ENCODE peak calls at places on chromosomes 6 and 20, in seven cellular contexts. F is esophagus squamous epithelium; W is HepG2; Q is stimulated activated CD8-positive, alpha-beta memory T cell treated with anti-CD3 and anti-CD28 coated beads, Interleukin-7, amount 100 ng/mL, for 24 hours; R is astrocyte of the spinal cord; G is nephron progenitor cell; U is amniotic stem cell. K is an unnamed sample.

GRCh38 chr6:136955123-136955522 is 33.0 kb downstream of the SLC35D3 start:
- DNase-seq in F (no peak), W (no peak), Q (no peak), R (no peak), G (no peak), U (no peak), K (no peak)

GRCh38 chr20:39825950-39826349 is 863.1 kb downstream of the MAFB start:
- DNase-seq in F (no peak), W (no peak), Q (no peak), R (peak; percentile 67), G (no peak), U (no peak), K (no peak)

GRCh38 chr20:7980332-7981046 is 39.1 kb downstream of the TMX4 start:
- DNase-seq in F (no peak), W (peak; percentile 79), Q (no peak), R (peak; percentile 45), G (peak; percentile 7), U (no peak), K (no peak)

GRCh38 chr6:12916001-12916400 is 199.4 kb downstream of the PHACTR1 start:
- DNase-seq in F (no peak), W (no peak), Q (no peak), R (no peak), G (no peak), U (no peak), K (no peak)

GRCh38 chr20:3339571-3339970 is 67.9 kb downstream of the DNAAF9 start:
- DNase-seq in F (no peak), W (no peak), Q (no peak), R (no peak), G (no peak), U (no peak), K (no peak)

GRCh38 chr6:55898342-55898741 is 23.0 kb upstream of the BMP5 start:
- DNase-seq in F (no peak), W (no peak), Q (no peak), R (peak; percentile 23), G (no peak), U (no peak), K (no peak)

GRCh38 chr20:33359399-33360261 is 41.7 kb downstream of the CDK5RAP1 start:
- DNase-seq in F (no peak), W (no peak), Q (no peak), R (no peak), G (no peak), U (no peak), K (no peak)

GRCh38 chr20:58659841-58660240 is 8.8 kb downstream of the STX16 start:
- DNase-seq in F (no peak), W (no peak), Q (no peak), R (no peak), G (no peak), U (no peak), K (no peak)

GRCh38 chr6:72580281-72580940 is 41.5 kb upstream of the KCNQ5 start:
- DNase-seq in F (no peak), W (peak; percentile 9), Q (no peak), R (peak; percentile 79), G (no peak), U (peak; percentile 76), K (no peak)

GRCh38 chr6:123803862-123804681 is at the start of gene NKAIN2:
- DNase-seq in F (no peak), W (no peak), Q (no peak), R (no peak), G (peak; percentile 70), U (no peak), K (no peak)

GRCh38 chr20:53071833-53072232 is 99.7 kb downstream of the TSHZ2 start:
- DNase-seq in F (no peak), W (no peak), Q (no peak), R (no peak), G (no peak), U (no peak), K (no peak)

GRCh38 chr6:23036401-23036983 is 467.1 kb downstream of the HDGFL1 start:
- DNase-seq in F (no peak), W (no peak), Q (no peak), R (peak; percentile 11), G (no peak), U (no peak), K (no peak)

GRCh38 chr20:4829494-4830211 is 107.9 kb downstream of the PRND start:
- DNase-seq in F (no peak), W (no peak), Q (no peak), R (no peak), G (no peak), U (no peak), K (no peak)

GRCh38 chr6:158786645-158787304 is 32.4 kb downstream of the EZR start:
- DNase-seq in F (no peak), W (no peak), Q (no peak), R (no peak), G (no peak), U (no peak), K (no peak)

GRCh38 chr20:6698056-6698455 is 69.4 kb upstream of the BMP2 start:
- DNase-seq in F (no peak), W (peak; percentile 66), Q (no peak), R (no peak), G (no peak), U (no peak), K (no peak)

GRCh38 chr6:151452750-151453427 is 963 bp upstream of the RMND1 start:
- DNase-seq in F (no peak), W (no peak), Q (no peak), R (peak; percentile 48), G (no peak), U (peak; percentile 24), K (peak; percentile 36)

GRCh38 chr6:159996087-159996622 is 27.3 kb downstream of the IGF2R start:
- DNase-seq in F (no peak), W (no peak), Q (no peak), R (no peak), G (no peak), U (no peak), K (no peak)

GRCh38 chr6:28589234-28589951 is 63.7 kb downstream of the GPX5 start:
- DNase-seq in F (no peak), W (peak; percentile 95), Q (peak; percentile 20), R (peak; percentile 93), G (peak; percentile 70), U (peak; percentile 81), K (peak; percentile 53)

GRCh38 chr6:1838604-1839003 is 228.9 kb downstream of the FOXC1 start:
- DNase-seq in F (no peak), W (no peak), Q (no peak), R (peak; percentile 45), G (no peak), U (no peak), K (no peak)

GRCh38 chr6:28960846-28961500 is 37.2 kb upstream of the TRIM27 start:
- DNase-seq in F (no peak), W (no peak), Q (no peak), R (no peak), G (no peak), U (no peak), K (no peak)

GRCh38 chr6:117600008-117600743 is 2.1 kb downstream of the GOPC start:
- DNase-seq in F (no peak), W (no peak), Q (no peak), R (peak; percentile 13), G (no peak), U (no peak), K (no peak)

GRCh38 chr6:7914991-7915789 is 4.6 kb upstream of the TXNDC5 start:
- DNase-seq in F (no peak), W (no peak), Q (no peak), R (peak; percentile 52), G (no peak), U (no peak), K (no peak)

GRCh38 chr6:28710466-28711191 is 184.9 kb downstream of the GPX5 start:
- DNase-seq in F (no peak), W (peak; percentile 59), Q (no peak), R (peak; percentile 33), G (no peak), U (no peak), K (no peak)

GRCh38 chr6:155078331-155078745 is 83.2 kb downstream of the TIAM2 start:
- DNase-seq in F (no peak), W (no peak), Q (no peak), R (no peak), G (peak; percentile 6), U (no peak), K (no peak)

GRCh38 chr20:9258891-9259290 is 190.0 kb downstream of the PLCB4 start:
- DNase-seq in F (no peak), W (no peak), Q (no peak), R (no peak), G (no peak), U (no peak), K (no peak)

GRCh38 chr20:43812216-43812615 is 85.4 kb upstream of the GTSF1L start:
- DNase-seq in F (no peak), W (no peak), Q (no peak), R (no peak), G (no peak), U (no peak), K (no peak)

GRCh38 chr20:41329435-41330342 is 10.9 kb upstream of the LPIN3 start:
- DNase-seq in F (no peak), W (peak; percentile 82), Q (no peak), R (peak; percentile 96), G (no peak), U (peak; percentile 97), K (peak; percentile 67)

GRCh38 chr6:155389130-155389529 is 66.5 kb downstream of the NOX3 start:
- DNase-seq in F (no peak), W (no peak), Q (no peak), R (no peak), G (no peak), U (no peak), K (no peak)

GRCh38 chr20:38635721-38636285 is 34.2 kb downstream of the ARHGAP40 start:
- DNase-seq in F (no peak), W (no peak), Q (no peak), R (no peak), G (no peak), U (no peak), K (no peak)

GRCh38 chr6:56115715-56116114 is 131.7 kb downstream of the COL21A1 start:
- DNase-seq in F (no peak), W (no peak), Q (no peak), R (no peak), G (no peak), U (no peak), K (no peak)

GRCh38 chr6:160972111-160972510 is 19.5 kb upstream of the MAP3K4 start:
- DNase-seq in F (no peak), W (no peak), Q (no peak), R (peak; percentile 94), G (no peak), U (peak; percentile 59), K (no peak)

GRCh38 chr6:89997456-89998445 is 103.5 kb downstream of the GJA10 start:
- DNase-seq in F (no peak), W (no peak), Q (no peak), R (peak; percentile 56), G (no peak), U (no peak), K (no peak)

GRCh38 chr6:144437105-144437504 is 152.0 kb downstream of the UTRN start:
- DNase-seq in F (no peak), W (no peak), Q (no peak), R (no peak), G (no peak), U (no peak), K (no peak)

GRCh38 chr6:159718634-159719033 is 8.7 kb upstream of the WTAP start:
- DNase-seq in F (no peak), W (no peak), Q (no peak), R (no peak), G (no peak), U (no peak), K (no peak)

GRCh38 chr20:62021794-62022419 is 43.8 kb downstream of the TAF4 start:
- DNase-seq in F (no peak), W (no peak), Q (no peak), R (no peak), G (no peak), U (no peak), K (no peak)

GRCh38 chr6:90429713-90430112 is 133.1 kb upstream of the BACH2 start:
- DNase-seq in F (no peak), W (no peak), Q (no peak), R (peak; percentile 30), G (no peak), U (no peak), K (no peak)

GRCh38 chr20:61839912-61840441 is 225.7 kb downstream of the TAF4 start:
- DNase-seq in F (no peak), W (no peak), Q (no peak), R (no peak), G (no peak), U (no peak), K (no peak)